ENCODE peak calls at places on chromosomes 7 and 10, in ten cellular contexts. N is WERI-Rb-1, O is hepatocyte, V is GM13976, B is heart left ventricle, R is progenitor cell of endocrine pancreas, E is adrenal gland, Q is nephron progenitor cell, A is PC-9, G is right atrium auricular region. I is an unnamed sample.

GRCh38 chr7:132218876-132219275 is 357.4 kb downstream of the PLXNA4 start:
- DNase-seq in V (no peak), B (no peak), A (no peak), E (no peak), G (no peak), R (no peak), N (no peak), O (no peak), Q (no peak), I (no peak)

GRCh38 chr10:71831646-71832552 is 19.2 kb downstream of the PSAP start:
- DNase-seq in Q (no peak), V (no peak), A (peak; percentile 42), B (no peak), O (no peak), E (no peak), N (no peak), R (no peak), G (no peak), I (no peak)

GRCh38 chr10:63717089-63717715 is 196.0 kb downstream of the REEP3 start:
- DNase-seq in G (no peak), B (no peak), Q (peak; percentile 33), N (no peak), O (no peak), E (no peak), R (no peak), V (no peak), A (no peak), I (no peak)

GRCh38 chr10:24929056-24929544 is 23.3 kb downstream of the PRTFDC1 start:
- DNase-seq in Q (no peak), V (no peak), A (no peak), O (no peak), N (no peak), G (no peak), E (no peak), B (no peak), R (no peak), I (no peak)

GRCh38 chr7:45215611-45216062 is 58.0 kb downstream of the RAMP3 start:
- DNase-seq in A (no peak), G (peak; percentile 46), V (no peak), O (no peak), R (no peak), N (peak; percentile 81), E (no peak), B (no peak), Q (no peak), I (no peak)

GRCh38 chr10:43226441-43226840 is 40.4 kb downstream of the RASGEF1A start:
- DNase-seq in O (no peak), N (peak; percentile 1), Q (no peak), A (no peak), G (peak; percentile 50), E (peak; percentile 12), B (no peak), R (no peak), V (no peak), I (no peak)

GRCh38 chr7:24668922-24669635 is 88.2 kb downstream of the GSDME start:
- DNase-seq in V (no peak), O (peak; percentile 53), G (no peak), E (no peak), B (no peak), A (peak; percentile 67), N (no peak), R (no peak), Q (no peak), I (no peak)

GRCh38 chr7:47232751-47233412 is 349.0 kb downstream of the TNS3 start:
- DNase-seq in B (no peak), E (no peak), N (no peak), A (no peak), O (no peak), G (no peak), V (no peak), R (no peak), Q (no peak), I (no peak)

GRCh38 chr10:88466786-88467185 is 116.3 kb downstream of the RNLS start:
- DNase-seq in Q (no peak), A (no peak), V (no peak), E (no peak), O (no peak), N (no peak), R (no peak), B (no peak), G (no peak), I (no peak)

GRCh38 chr10:24118246-24118645 is 90.7 kb upstream of the KIAA1217 start:
- DNase-seq in Q (no peak), R (no peak), N (peak; percentile 58), V (no peak), B (no peak), E (no peak), O (no peak), G (no peak), A (no peak), I (peak; percentile 12)

GRCh38 chr7:34227525-34227924 is 322.2 kb downstream of the BMPER start:
- DNase-seq in G (no peak), B (no peak), A (peak; percentile 22), V (no peak), Q (no peak), N (no peak), E (no peak), R (no peak), O (no peak), I (peak; percentile 43)

GRCh38 chr10:132641401-132641800 is 103.8 kb downstream of the INPP5A start:
- DNase-seq in A (no peak), N (no peak), G (no peak), Q (no peak), E (no peak), R (no peak), V (no peak), O (no peak), B (peak; percentile 10), I (no peak)

GRCh38 chr10:84205049-84205852 is 10.9 kb downstream of the CDHR1 start:
- DNase-seq in B (peak; percentile 51), V (peak; percentile 79), A (no peak), Q (peak; percentile 79), E (peak; percentile 38), O (peak; percentile 72), G (no peak), R (peak; percentile 41), N (peak; percentile 83), I (peak; percentile 82)

GRCh38 chr7:47354831-47355541 is 226.9 kb downstream of the TNS3 start:
- DNase-seq in A (no peak), E (peak; percentile 46), B (peak; percentile 67), O (peak; percentile 77), R (no peak), V (no peak), N (no peak), G (no peak), Q (no peak), I (no peak)

GRCh38 chr7:44541028-44541869 is at the start of gene NPC1L1:
- DNase-seq in B (no peak), N (no peak), A (no peak), O (peak; percentile 82), R (peak; percentile 63), Q (peak; percentile 19), G (no peak), E (no peak), V (peak; percentile 29), I (no peak)

GRCh38 chr10:77537720-77538373 is 99.8 kb downstream of the KCNMA1 start:
- DNase-seq in Q (no peak), O (no peak), V (no peak), R (no peak), N (no peak), B (no peak), G (no peak), A (no peak), E (no peak), I (no peak)

GRCh38 chr7:145848691-145849090 is 267.9 kb upstream of the CNTNAP2 start:
- DNase-seq in E (no peak), V (no peak), G (no peak), N (peak; percentile 56), B (no peak), R (peak; percentile 22), A (no peak), O (peak; percentile 29), Q (peak; percentile 46), I (no peak)

DNA sequence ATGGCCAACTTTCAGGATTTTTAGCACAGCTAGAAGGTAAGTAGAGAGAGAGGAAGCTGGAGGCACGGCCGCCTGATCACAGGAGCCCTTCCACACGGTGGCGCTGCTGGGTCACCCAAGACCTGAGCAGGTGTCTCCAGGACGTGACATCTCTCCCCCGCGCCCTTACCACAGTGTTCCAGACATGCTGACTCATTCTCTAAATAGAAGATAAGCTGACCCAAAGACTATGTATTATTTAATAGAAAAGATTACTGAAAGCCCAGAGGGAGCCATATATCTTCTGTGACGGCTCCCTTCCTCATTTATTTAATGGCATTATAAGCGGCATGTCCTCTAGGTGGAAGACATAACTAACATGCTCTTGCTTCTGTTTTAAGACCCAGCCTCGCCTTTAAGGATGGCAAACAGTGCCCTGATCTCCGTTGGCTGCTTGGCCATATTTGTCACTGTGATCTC is 26.0 kb upstream of the MALSU1 start:
- DNase-seq in A (peak; percentile 99), R (peak; percentile 73), Q (peak; percentile 87), E (peak; percentile 90), B (peak; percentile 90), V (peak; percentile 82), O (peak; percentile 96), G (peak; percentile 82), N (peak; percentile 97), I (peak; percentile 88)
- TF ChIP-seq CTCF in A (peak; percentile 98), R (peak; percentile 88), Q (peak; percentile 76), E (peak; percentile 83), B (peak; percentile 69), V (peak; percentile 90), O (peak; percentile 70), G (peak; percentile 54), N (peak; percentile 93), I (peak; percentile 75)

GRCh38 chr7:21945374-21946227 is at the start of gene CDCA7L:
- DNase-seq in A (peak; percentile 79), N (peak; percentile 83), R (peak; percentile 63), E (peak; percentile 21), B (peak; percentile 86), Q (peak; percentile 78), V (peak; percentile 89), O (peak; percentile 73), G (peak; percentile 63), I (peak; percentile 68)
- TF ChIP-seq CTCF in A (no peak), N (peak; percentile 8), R (peak; percentile 23), E (no peak), B (no peak), Q (no peak), V (no peak), O (peak; percentile 4), G (no peak), I (no peak)

DNA sequence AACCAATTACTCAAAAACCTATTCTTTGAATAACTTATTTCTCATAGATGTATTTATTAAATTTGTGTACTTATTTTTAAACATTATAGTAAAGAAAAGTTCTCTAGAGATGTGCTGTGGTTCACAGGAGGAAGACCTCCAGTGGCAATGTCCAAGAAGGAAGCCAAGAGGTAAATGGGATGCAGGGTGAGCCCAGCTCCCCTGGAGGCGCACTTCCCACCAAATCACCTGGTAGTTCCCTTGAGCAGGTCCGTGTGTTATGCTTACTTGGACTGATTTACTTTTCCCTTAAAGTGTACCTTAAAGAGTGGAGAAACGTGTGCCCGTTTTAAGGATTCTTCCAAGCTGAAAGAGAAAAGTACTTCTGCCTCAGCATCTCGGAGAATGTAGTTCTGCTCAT is 55.3 kb downstream of the PAXIP1 start:
- DNase-seq in B (no peak), V (no peak), G (no peak), A (no peak), R (no peak), E (no peak), O (no peak), N (no peak), Q (no peak), I (no peak)
- TF ChIP-seq CTCF in B (no peak), V (no peak), G (no peak), A (no peak), R (peak; percentile 28), E (no peak), O (no peak), N (peak; percentile 47), Q (no peak), I (no peak)

GRCh38 chr10:19663344-19663743 is 152.9 kb upstream of the PLXDC2 start:
- DNase-seq in A (no peak), G (no peak), V (no peak), E (no peak), O (no peak), Q (no peak), B (no peak), R (no peak), N (no peak), I (no peak)
- TF ChIP-seq CTCF in A (no peak), G (no peak), V (no peak), E (no peak), O (no peak), Q (no peak), B (no peak), R (no peak), N (no peak), I (peak; percentile 26)

I was measured in endothelial cell.